ENCODE peak calls at places on chromosomes 7 and 10, in five cellular contexts. T is HCT116; L is testis; Z is omental fat pad; Q is CD8-positive, alpha-beta T cell. Y is an unnamed sample.

GRCh38 chr10:75240329-75240728 is 4.6 kb upstream of the COMTD1 start:
- DNase-seq in Z (no peak), T (no peak), Q (no peak), L (no peak), Y (no peak)

GRCh38 chr7:87747681-87748080 is 119.5 kb downstream of the RUNDC3B start:
- DNase-seq in L (no peak), Z (no peak), Q (no peak), T (no peak), Y (no peak)

GRCh38 chr7:17144313-17144712 is 154.1 kb upstream of the AHR start:
- DNase-seq in Q (no peak), Z (no peak), L (no peak), T (no peak), Y (no peak)

GRCh38 chr7:44977304-44977858 is 1.4 kb downstream of the MYO1G start:
- DNase-seq in T (no peak), L (no peak), Q (peak), Z (no peak), Y (peak)

GRCh38 chr10:124049484-124049883 is 43.9 kb downstream of the CHST15 start:
- DNase-seq in L (no peak), Q (no peak), T (peak), Z (no peak), Y (no peak)

GRCh38 chr7:38660427-38661099 is 29.4 kb upstream of the AMPH start:
- DNase-seq in L (peak), Q (no peak), Z (no peak), T (peak), Y (no peak)

GRCh38 chr7:234712-235553 is 42.6 kb downstream of the FAM20C start:
- DNase-seq in Z (no peak), Q (no peak), L (peak), T (no peak), Y (no peak)

GRCh38 chr7:131011437-131011752 is 277.4 kb upstream of the KLF14 start:
- DNase-seq in T (no peak), Z (no peak), Q (no peak), L (no peak), Y (no peak)

GRCh38 chr7:155489862-155490696 is 32.1 kb downstream of the EN2 start:
- DNase-seq in L (peak), Z (no peak), T (no peak), Q (no peak), Y (peak)

DNA sequence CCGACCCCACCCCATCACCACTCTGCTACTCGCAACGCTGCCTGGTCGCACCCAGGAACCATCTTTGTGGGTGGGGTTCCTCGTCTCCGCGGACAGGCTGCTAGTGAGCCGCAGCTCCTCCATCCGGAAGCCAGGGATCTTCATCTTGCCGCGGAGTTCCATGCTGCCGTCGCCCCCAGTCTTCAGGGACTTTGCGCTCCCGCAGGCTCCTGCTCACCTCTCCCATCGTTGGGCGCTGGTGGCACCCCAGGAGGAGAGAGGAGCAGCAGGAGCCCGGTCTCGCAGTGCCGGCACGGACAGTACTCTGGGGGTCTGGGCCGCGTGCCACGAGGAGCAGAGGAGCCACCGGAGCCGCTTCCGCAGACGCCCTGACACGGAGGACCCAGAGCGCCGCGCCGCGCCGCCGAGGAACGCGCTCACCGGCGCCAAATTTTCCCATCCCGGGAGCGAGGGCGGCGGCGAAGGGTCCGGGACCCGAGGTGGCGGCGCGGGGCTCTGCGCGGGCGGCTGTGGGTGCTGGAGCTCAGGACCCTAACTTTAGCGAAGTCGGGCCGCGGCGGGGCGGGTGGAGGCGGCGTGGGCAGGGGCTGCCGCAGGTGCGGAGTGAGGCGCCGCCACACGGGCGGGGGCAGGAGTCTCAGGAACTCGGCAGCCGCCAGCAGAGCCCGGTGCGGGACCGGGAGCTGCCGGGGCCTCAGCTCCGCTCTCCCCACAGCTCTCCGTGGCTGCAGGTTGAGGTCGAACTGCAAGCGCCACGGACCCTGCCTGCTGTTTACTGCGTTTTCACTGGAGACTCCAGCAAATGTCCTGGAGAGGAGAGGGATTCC is 750.2 kb upstream of the SORCS1 start:
- DNase-seq in L (peak), T (no peak), Z (no peak), Q (no peak), Y (no peak)
- TF ChIP-seq CTCF in L (no peak), T (no peak), Z (no peak), Q (no peak), Y (no peak)

GRCh38 chr10:73900068-73900467 is 10.9 kb upstream of the PLAU start:
- DNase-seq in L (no peak), Q (no peak), T (no peak), Z (no peak), Y (no peak)

GRCh38 chr10:73894245-73894971 is 16.5 kb upstream of the PLAU start:
- DNase-seq in T (no peak), Z (no peak), L (no peak), Q (no peak), Y (no peak)

GRCh38 chr10:73898730-73899400 is 12.1 kb upstream of the PLAU start:
- DNase-seq in L (no peak), Q (no peak), Z (no peak), T (no peak), Y (no peak)

GRCh38 chr10:73899401-73899780 is 11.5 kb upstream of the PLAU start:
- DNase-seq in T (peak), Q (no peak), L (no peak), Z (no peak), Y (no peak)

GRCh38 chr10:73897693-73898092 is 13.2 kb upstream of the PLAU start:
- DNase-seq in L (no peak), Q (no peak), T (no peak), Z (no peak), Y (no peak)
- TF ChIP-seq CTCF in L (no peak), Q (no peak), T (no peak), Z (no peak), Y (no peak)

GRCh38 chr7:90298145-90299038 is 22.7 kb downstream of the FAM237B start:
- DNase-seq in L (no peak), Q (no peak), T (peak), Z (no peak), Y (no peak)
- TF ChIP-seq CTCF in L (no peak), Q (no peak), T (peak), Z (no peak), Y (no peak)

DNA sequence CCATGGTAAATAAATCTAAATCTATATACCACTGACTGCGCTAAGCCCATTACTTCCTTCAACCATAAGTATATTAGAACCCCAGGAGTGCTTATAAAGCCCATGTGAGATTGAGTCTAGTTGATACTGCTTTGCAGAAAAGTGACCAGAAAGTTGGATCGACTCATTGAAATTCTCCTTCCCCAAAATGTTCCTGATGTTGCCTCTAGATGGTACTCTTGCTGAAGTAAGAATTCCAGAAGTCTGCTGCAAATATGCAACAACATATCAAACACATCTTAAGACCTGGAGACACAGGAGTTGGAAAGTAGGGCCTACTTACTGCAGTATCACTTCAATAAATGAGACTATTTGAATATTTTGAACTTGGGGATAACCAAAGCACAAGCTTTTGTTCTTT is 550.8 kb downstream of the IPMK start:
- DNase-seq in T (no peak), L (no peak), Q (no peak), Z (no peak), Y (no peak)
- TF ChIP-seq CTCF in T (peak), L (no peak), Q (no peak), Z (no peak), Y (no peak)

DNA sequence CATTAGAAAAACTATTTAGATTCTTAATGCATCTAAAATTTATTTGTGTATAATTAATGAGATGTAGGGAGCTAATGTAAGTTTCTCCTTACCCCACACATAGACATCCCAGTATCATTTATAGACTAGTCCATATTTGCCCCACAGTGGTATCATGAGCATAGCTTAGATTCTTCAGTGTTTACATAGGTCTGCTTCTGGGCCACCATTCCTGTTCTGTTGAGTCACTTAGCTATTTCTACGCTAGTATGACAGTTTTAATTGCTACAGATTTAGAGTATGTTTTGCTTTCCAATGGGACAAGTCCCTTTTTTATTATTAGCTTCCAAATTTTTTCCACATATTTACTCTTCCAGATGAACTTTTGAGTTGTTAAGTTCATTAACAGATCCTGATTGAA is 69.4 kb downstream of the MCMBP start:
- DNase-seq in Z (no peak), T (no peak), L (no peak), Q (no peak), Y (no peak)
- TF ChIP-seq CTCF in Z (no peak), T (no peak), L (no peak), Q (no peak), Y (no peak)

DNA sequence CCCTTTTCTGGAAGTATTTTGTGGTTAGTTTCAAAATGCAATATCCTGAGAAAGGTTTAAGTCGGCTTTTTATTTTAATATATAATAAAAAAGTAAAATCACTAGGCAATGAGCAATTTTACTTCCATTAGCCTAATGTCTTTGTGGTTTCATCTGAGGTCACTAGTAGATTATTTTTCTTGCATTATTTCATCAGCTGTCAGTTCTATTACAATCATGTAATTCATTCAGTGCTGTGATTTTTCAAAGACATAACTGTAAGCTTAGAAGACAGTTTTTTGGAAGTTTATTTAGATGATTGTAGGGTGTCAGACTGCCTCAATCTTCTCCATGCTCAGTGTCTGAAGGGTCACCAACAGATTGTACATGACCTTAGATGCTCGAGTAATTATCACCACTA is 568.0 kb upstream of the GALNT17 start:
- DNase-seq in Z (no peak), T (no peak), Q (no peak), L (no peak), Y (no peak)
- TF ChIP-seq CTCF in Z (no peak), T (no peak), Q (no peak), L (no peak), Y (no peak)

GRCh38 chr7:105906169-105906568 is 29.8 kb upstream of the ATXN7L1 start:
- DNase-seq in T (no peak), L (no peak), Z (no peak), Q (no peak), Y (no peak)
- TF ChIP-seq CTCF in T (no peak), L (no peak), Z (no peak), Q (no peak), Y (no peak)

DNA sequence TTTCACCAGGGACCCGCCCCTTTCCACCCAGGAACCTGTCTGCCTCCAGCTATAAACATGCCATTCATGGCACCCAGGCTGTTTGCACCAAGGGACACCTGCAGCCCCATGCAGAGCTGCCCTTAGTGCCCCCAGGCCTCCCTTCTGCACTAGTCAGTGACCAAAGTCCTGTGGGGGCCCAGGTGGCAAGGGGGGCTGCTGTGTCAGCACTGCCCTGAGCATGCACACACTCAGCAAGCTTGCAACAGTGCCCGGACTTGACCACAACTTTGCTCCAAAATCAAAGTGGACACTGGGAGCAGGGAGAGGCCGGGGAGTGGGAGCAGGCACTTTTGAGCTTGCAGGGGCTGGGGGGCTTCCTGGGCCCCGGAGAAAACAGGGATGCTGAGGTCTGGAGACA is 192.9 kb upstream of the MBL2 start:
- DNase-seq in Z (no peak), T (no peak), L (no peak), Q (no peak), Y (no peak)
- TF ChIP-seq CTCF in Z (no peak), T (no peak), L (no peak), Q (no peak), Y (no peak)

GRCh38 chr10:35765996-35766395 is 123.9 kb upstream of the FZD8 start:
- DNase-seq in Q (no peak), L (no peak), Z (no peak), T (no peak), Y (no peak)
- TF ChIP-seq CTCF in Q (no peak), L (no peak), Z (no peak), T (no peak), Y (no peak)

GRCh38 chr10:22259280-22259679 is 41.5 kb upstream of the EBLN1 start:
- DNase-seq in Q (no peak), Z (no peak), L (no peak), T (no peak), Y (no peak)
- TF ChIP-seq CTCF in Q (no peak), Z (no peak), L (no peak), T (peak), Y (no peak)

Y was measured in vagina.